ENCODE peak calls at places on chromosomes 2 and 18, in four cellular contexts. B is K562, Y is HCT116, P is HepG2. V is an unnamed sample.

GRCh38 chr2:232925153-232925768 is 55.2 kb downstream of the SNORC start:
- DNase-seq in B (no peak), Y (no peak), P (no peak), V (no peak)

GRCh38 chr2:460861-461260 is 173.0 kb upstream of the ALKAL2 start:
- DNase-seq in B (no peak), Y (no peak), P (no peak), V (no peak)

GRCh38 chr18:79589601-79590091 is 90.0 kb upstream of the CTDP1 start:
- DNase-seq in B (no peak), Y (no peak), P (no peak), V (no peak)

GRCh38 chr2:66426250-66427064 is 8.5 kb upstream of the MEIS1 start:
- DNase-seq in B (no peak), Y (no peak), P (no peak), V (no peak)

GRCh38 chr2:145012214-145012670 is 492.3 kb upstream of the ZEB2 start:
- DNase-seq in B (no peak), Y (no peak), P (no peak), V (no peak)

GRCh38 chr2:47767880-47768609 is 14.9 kb upstream of the MSH6 start:
- DNase-seq in B (peak), Y (peak), P (peak), V (no peak)

GRCh38 chr2:20561703-20562454 is 89.0 kb downstream of the HS1BP3 start:
- DNase-seq in B (peak), Y (no peak), P (no peak), V (no peak)

GRCh38 chr18:33459612-33460011 is 19.1 kb upstream of the CCDC178 start:
- DNase-seq in B (no peak), Y (no peak), P (no peak), V (no peak)

GRCh38 chr18:2612996-2613395 is 41.6 kb downstream of the NDC80 start:
- DNase-seq in B (no peak), Y (no peak), P (no peak), V (no peak)

GRCh38 chr2:232324778-232325177 is 53.8 kb upstream of the ALPP start:
- DNase-seq in B (no peak), Y (no peak), P (no peak), V (no peak)

GRCh38 chr2:148253716-148254115 is 232.8 kb downstream of the MBD5 start:
- DNase-seq in B (peak), Y (peak), P (no peak), V (no peak)

GRCh38 chr18:73737990-73738389 is 409.6 kb downstream of the FBXO15 start:
- DNase-seq in B (no peak), Y (no peak), P (no peak), V (no peak)

GRCh38 chr2:221477697-221478096 is 94.4 kb downstream of the EPHA4 start:
- DNase-seq in B (no peak), Y (no peak), P (no peak), V (no peak)

GRCh38 chr2:191740016-191740419 is 62.1 kb downstream of the NABP1 start:
- DNase-seq in B (no peak), Y (no peak), P (no peak), V (no peak)

GRCh38 chr2:156538083-156538504 is 101.9 kb downstream of the GPD2 start:
- DNase-seq in B (no peak), Y (no peak), P (no peak), V (no peak)

GRCh38 chr2:70002241-70002896 is 40.9 kb upstream of the ASPRV1 start:
- DNase-seq in B (no peak), Y (no peak), P (no peak), V (no peak)

GRCh38 chr18:8776013-8776515 is 70.7 kb downstream of the MTCL1 start:
- DNase-seq in B (no peak), Y (no peak), P (no peak), V (no peak)

GRCh38 chr18:22470511-22471181 is 52.9 kb upstream of the CTAGE1 start:
- DNase-seq in B (no peak), Y (no peak), P (no peak), V (no peak)

GRCh38 chr18:48928787-48929186 is 22.0 kb downstream of the SMAD7 start:
- DNase-seq in B (no peak), Y (no peak), P (peak), V (no peak)

GRCh38 chr2:178002038-178002437 is 70.5 kb downstream of the PDE11A start:
- DNase-seq in B (no peak), Y (no peak), P (no peak), V (no peak)

GRCh38 chr2:224982910-224983688 is 59.2 kb downstream of the DOCK10 start:
- DNase-seq in B (no peak), Y (no peak), P (no peak), V (no peak)

GRCh38 chr2:110873597-110874525 is 141.5 kb downstream of the ACOXL start:
- DNase-seq in B (no peak), Y (no peak), P (no peak), V (no peak)

GRCh38 chr2:110876167-110876999 is 144.0 kb downstream of the ACOXL start:
- DNase-seq in B (peak), Y (no peak), P (no peak), V (no peak)

GRCh38 chr2:110873056-110873502 is 140.7 kb downstream of the ACOXL start:
- DNase-seq in B (no peak), Y (no peak), P (no peak), V (no peak)

GRCh38 chr2:110875384-110875725 is 143.0 kb downstream of the ACOXL start:
- DNase-seq in B (no peak), Y (no peak), P (no peak), V (no peak)

GRCh38 chr2:110874565-110875383 is 142.4 kb downstream of the ACOXL start:
- DNase-seq in B (peak), Y (no peak), P (no peak), V (no peak)
- TF ChIP-seq TCF7L2 in B (no peak), Y (no peak), P (no peak), V (no peak)

GRCh38 chr2:28297531-28297930 is 95.1 kb upstream of the FOSL2 start:
- DNase-seq in B (no peak), Y (no peak), P (no peak), V (no peak)

GRCh38 chr2:28300489-28300888 is 92.2 kb upstream of the FOSL2 start:
- DNase-seq in B (no peak), Y (no peak), P (no peak), V (no peak)

GRCh38 chr2:28296904-28297303 is 95.8 kb upstream of the FOSL2 start:
- DNase-seq in B (no peak), Y (peak), P (no peak), V (no peak)

GRCh38 chr2:28298406-28298805 is 94.3 kb upstream of the FOSL2 start:
- DNase-seq in B (no peak), Y (no peak), P (no peak), V (no peak)

GRCh38 chr2:28300921-28301341 is 91.7 kb upstream of the FOSL2 start:
- DNase-seq in B (no peak), Y (no peak), P (no peak), V (no peak)
- H3K27ac ChIP-seq in B (no peak), Y (no peak), P (no peak), V (no peak)

GRCh38 chr2:175011505-175011904 is 6.3 kb upstream of the CHN1 start:
- DNase-seq in B (no peak), Y (no peak), P (no peak), V (no peak)
- TF ChIP-seq POLR2AphosphoS5 in B (no peak), Y (no peak), P (no peak), V (no peak)

DNA sequence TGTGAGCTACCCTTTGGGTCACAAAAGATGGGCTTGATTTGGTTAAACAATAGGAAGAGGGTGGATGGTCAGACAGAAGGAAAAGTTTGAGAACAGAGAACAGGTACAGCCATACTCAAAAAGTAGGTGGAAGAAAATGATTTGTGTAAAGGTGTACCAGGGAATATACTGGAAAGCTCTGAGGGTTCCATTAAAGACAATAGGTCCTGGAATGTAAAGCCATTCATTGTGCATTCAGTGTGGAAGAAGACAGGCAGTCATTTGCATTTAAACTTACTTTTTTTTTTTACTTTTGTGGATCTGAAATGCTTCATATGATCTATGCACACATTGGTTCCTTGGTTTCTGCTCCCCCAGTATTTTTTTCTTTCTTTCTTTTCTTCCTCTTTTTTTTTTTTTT is 581.4 kb upstream of the PIK3C3 start:
- DNase-seq in B (no peak), Y (no peak), P (no peak), V (no peak)
- TF ChIP-seq TCF7L2 in B (no peak), Y (no peak), P (no peak), V (no peak)

DNA sequence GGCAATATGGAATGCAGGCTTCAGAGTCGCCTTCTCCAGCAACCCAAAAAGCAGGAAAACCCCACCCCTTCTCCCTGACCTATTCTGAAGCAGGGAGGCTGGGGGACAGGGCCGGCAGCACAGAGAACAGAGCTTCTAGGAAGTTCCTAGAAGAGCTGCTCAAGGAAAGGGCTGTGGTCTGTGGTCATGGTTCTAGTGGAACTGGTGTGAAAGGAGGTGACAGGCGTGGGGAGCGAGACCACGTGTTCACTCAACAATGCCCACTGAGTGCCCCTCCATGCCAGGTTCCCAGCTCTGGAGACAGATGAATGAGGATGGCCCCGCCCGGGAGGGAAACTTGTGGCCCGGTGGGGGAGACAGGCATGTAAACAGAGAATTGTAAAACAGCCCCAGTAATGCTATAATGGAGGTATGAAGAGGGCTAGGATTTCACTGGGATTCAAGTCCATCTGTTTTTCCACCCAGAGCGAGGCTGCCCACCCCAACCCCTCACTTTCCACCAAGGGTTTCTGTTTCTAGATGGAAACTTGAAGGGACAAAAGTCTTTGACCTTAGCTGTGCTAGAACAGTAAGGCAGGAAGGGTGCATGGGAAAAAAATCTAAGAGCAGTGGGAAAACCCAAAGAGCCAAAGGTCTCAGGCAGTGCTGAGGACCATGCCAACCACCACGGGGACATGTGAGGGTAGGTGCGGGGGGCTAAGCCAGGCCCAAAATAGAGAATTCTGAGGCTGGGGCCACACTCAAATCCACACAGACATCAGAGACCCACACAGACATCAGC is 71.8 kb downstream of the TNS1 start:
- DNase-seq in B (no peak), Y (no peak), P (no peak), V (no peak)
- H3K27ac ChIP-seq in B (no peak), Y (no peak), P (no peak), V (no peak)

DNA sequence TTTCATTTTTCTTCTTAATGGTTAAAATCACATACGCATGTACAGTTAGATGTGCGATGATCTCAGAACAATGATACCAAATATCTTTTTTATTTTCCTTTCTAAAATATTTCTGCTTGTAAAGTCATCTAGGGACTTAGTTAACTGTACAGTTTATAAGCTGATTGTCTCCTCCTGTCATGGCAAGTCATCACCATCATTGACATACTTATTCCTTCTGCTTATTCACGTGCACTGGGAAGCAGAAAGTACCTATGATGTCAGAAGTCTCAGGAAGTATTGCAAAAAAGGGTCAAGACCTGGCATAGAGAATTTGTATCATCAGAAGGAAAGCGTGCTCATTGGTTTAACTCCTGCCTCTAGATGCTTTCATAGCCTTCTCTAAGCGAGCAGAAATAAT is 154.2 kb downstream of the DSC3 start:
- DNase-seq in B (no peak), Y (no peak), P (no peak), V (no peak)
- TF ChIP-seq POLR2AphosphoS5 in B (no peak), Y (no peak), P (no peak), V (no peak)

GRCh38 chr2:236794074-236794473 is 224.4 kb downstream of the ACKR3 start:
- DNase-seq in B (no peak), Y (no peak), P (no peak), V (no peak)
- TF ChIP-seq TCF7L2 in B (no peak), Y (no peak), P (no peak), V (no peak)

V was measured in Panc1.